ENCODE peak calls at places on chromosomes 12 and 14, in ten cellular contexts. B is left cardiac atrium; K is Calu3; H is T follicular helper cell; I is activated T-cell treated with anti-CD3 and anti-CD28 coated beads for 24 hours; N is HFFc6; U is stimulated activated CD4-positive, alpha-beta T cell treated with anti-CD3 and anti-CD28 coated beads, Interleukin-2, amount 100 ng/mL, for 24 hours; D is kidney; L is fibroblast of mammary gland; G is activated CD4-positive, CD25-positive, alpha-beta regulatory T cell treated with anti-CD3 and anti-CD28 coated beads, Interleukin-2, amount 50 U/mL, for 16 hours. E is an unnamed sample.

GRCh38 chr12:57816855-57817151 is 1.7 kb downstream of the AVIL start:
- DNase-seq in B (peak; percentile 69), K (no peak), H (no peak), I (no peak), N (no peak), U (no peak), D (no peak), L (peak; percentile 77), G (no peak), E (peak; percentile 62)

GRCh38 chr14:23441076-23441475 is 5.6 kb upstream of the MYH7 start:
- DNase-seq in B (no peak), K (no peak), H (no peak), I (no peak), N (no peak), U (peak; percentile 0), D (no peak), L (peak; percentile 9), G (no peak), E (no peak)

GRCh38 chr14:56805992-56806737 is 4.1 kb downstream of the OTX2 start:
- DNase-seq in B (no peak), K (no peak), H (no peak), I (no peak), N (no peak), U (no peak), D (no peak), L (no peak), G (no peak), E (no peak)

GRCh38 chr14:55336161-55336560 is 64.9 kb downstream of the FBXO34 start:
- DNase-seq in B (no peak), K (peak; percentile 76), H (peak; percentile 26), I (no peak), N (peak; percentile 13), U (no peak), D (no peak), L (no peak), G (no peak), E (no peak)

GRCh38 chr12:52271157-52271556 is 3.3 kb upstream of the KRT86 start:
- DNase-seq in B (no peak), K (no peak), H (no peak), I (no peak), N (no peak), U (no peak), D (no peak), L (peak; percentile 35), G (no peak), E (no peak)

GRCh38 chr12:84701966-84702365 is 210.6 kb downstream of the SLC6A15 start:
- DNase-seq in B (no peak), K (no peak), H (no peak), I (no peak), N (no peak), U (no peak), D (no peak), L (peak; percentile 28), G (no peak), E (no peak)

GRCh38 chr12:113083863-113084430 is 27.4 kb downstream of the DTX1 start:
- DNase-seq in B (peak; percentile 51), K (no peak), H (no peak), I (no peak), N (no peak), U (no peak), D (no peak), L (no peak), G (no peak), E (peak; percentile 62)

GRCh38 chr12:88578274-88578673 is 2.0 kb downstream of the KITLG start:
- DNase-seq in B (no peak), K (no peak), H (no peak), I (no peak), N (peak; percentile 18), U (no peak), D (no peak), L (peak; percentile 43), G (no peak), E (no peak)

GRCh38 chr12:78406213-78406612 is 458.4 kb upstream of the SYT1 start:
- DNase-seq in B (no peak), K (no peak), H (no peak), I (no peak), N (no peak), U (no peak), D (no peak), L (no peak), G (no peak), E (no peak)

GRCh38 chr14:74846968-74847549 is 28.9 kb downstream of the PROX2 start:
- DNase-seq in B (no peak), K (no peak), H (no peak), I (no peak), N (peak; percentile 62), U (no peak), D (no peak), L (peak; percentile 82), G (no peak), E (no peak)

GRCh38 chr14:57061009-57061711 is 207.5 kb downstream of the EXOC5 start:
- DNase-seq in B (no peak), K (no peak), H (no peak), I (no peak), N (no peak), U (no peak), D (no peak), L (no peak), G (no peak), E (no peak)

GRCh38 chr14:91396959-91397815 is 20.4 kb downstream of the CCDC88C start:
- DNase-seq in B (no peak), K (peak; percentile 56), H (peak; percentile 50), I (peak; percentile 56), N (no peak), U (peak; percentile 66), D (no peak), L (no peak), G (no peak), E (no peak)

GRCh38 chr14:106489112-106489881 is 962.9 kb downstream of the TMEM121 start:
- DNase-seq in B (no peak), K (no peak), H (no peak), I (no peak), N (no peak), U (no peak), D (no peak), L (no peak), G (no peak), E (no peak)

GRCh38 chr14:30256627-30257026 is 302.3 kb upstream of the G2E3 start:
- DNase-seq in B (no peak), K (no peak), H (no peak), I (no peak), N (no peak), U (no peak), D (no peak), L (no peak), G (no peak), E (no peak)

GRCh38 chr12:2668816-2669215 is 126.0 kb upstream of the FKBP4 start:
- DNase-seq in B (no peak), K (no peak), H (no peak), I (no peak), N (no peak), U (no peak), D (peak; percentile 44), L (no peak), G (no peak), E (no peak)

GRCh38 chr12:9032202-9032964 is 43.0 kb downstream of the KLRG1 start:
- DNase-seq in B (no peak), K (no peak), H (no peak), I (no peak), N (no peak), U (no peak), D (no peak), L (no peak), G (no peak), E (no peak)

GRCh38 chr12:105352940-105353635 is 22.6 kb downstream of the C12orf75 start:
- DNase-seq in B (no peak), K (no peak), H (no peak), I (no peak), N (no peak), U (no peak), D (no peak), L (no peak), G (no peak), E (no peak)

GRCh38 chr14:100529561-100530031 is 57.6 kb downstream of the BEGAIN start:
- DNase-seq in B (peak; percentile 13), K (no peak), H (no peak), I (no peak), N (no peak), U (no peak), D (peak; percentile 61), L (no peak), G (no peak), E (peak; percentile 5)

GRCh38 chr12:5395443-5396401 is 36.2 kb upstream of the NTF3 start:
- DNase-seq in B (no peak), K (no peak), H (no peak), I (no peak), N (no peak), U (no peak), D (peak; percentile 68), L (no peak), G (no peak), E (no peak)

GRCh38 chr14:24938593-24938992 is 111.4 kb downstream of the STXBP6 start:
- DNase-seq in B (no peak), K (no peak), H (no peak), I (no peak), N (peak; percentile 33), U (no peak), D (no peak), L (no peak), G (no peak), E (no peak)

GRCh38 chr14:32311294-32312009 is 17.6 kb upstream of the AKAP6 start:
- DNase-seq in B (no peak), K (no peak), H (no peak), I (no peak), N (no peak), U (no peak), D (no peak), L (peak; percentile 1), G (no peak), E (no peak)

GRCh38 chr12:65838330-65838976 is 14.2 kb downstream of the HMGA2 start:
- DNase-seq in B (no peak), K (no peak), H (no peak), I (no peak), N (no peak), U (no peak), D (no peak), L (no peak), G (no peak), E (no peak)

GRCh38 chr12:308511-308910 is 45.9 kb upstream of the SLC6A13 start:
- DNase-seq in B (no peak), K (no peak), H (no peak), I (no peak), N (no peak), U (no peak), D (no peak), L (no peak), G (no peak), E (no peak)

GRCh38 chr12:124026755-124027745 is 54.0 kb downstream of the ZNF664 start:
- DNase-seq in B (no peak), K (no peak), H (no peak), I (no peak), N (peak; percentile 86), U (no peak), D (no peak), L (peak; percentile 37), G (no peak), E (no peak)

GRCh38 chr12:13210543-13211190 is 14.1 kb downstream of the EMP1 start:
- DNase-seq in B (no peak), K (no peak), H (no peak), I (no peak), N (no peak), U (no peak), D (no peak), L (no peak), G (no peak), E (no peak)

GRCh38 chr12:69851976-69852375 is 26.9 kb downstream of the MYRFL start:
- DNase-seq in B (no peak), K (no peak), H (no peak), I (no peak), N (no peak), U (no peak), D (no peak), L (peak; percentile 20), G (no peak), E (no peak)

GRCh38 chr14:99758121-99758871 is 34.9 kb upstream of the EML1 start:
- DNase-seq in B (no peak), K (no peak), H (no peak), I (no peak), N (peak; percentile 98), U (no peak), D (peak; percentile 52), L (peak; percentile 98), G (no peak), E (no peak)

GRCh38 chr14:21647380-21647779 is 6.3 kb upstream of the OR4E2 start:
- DNase-seq in B (no peak), K (no peak), H (no peak), I (no peak), N (peak; percentile 2), U (no peak), D (no peak), L (peak; percentile 46), G (no peak), E (no peak)

E was measured in left ventricle myocardium inferior.